ENCODE peak calls at places on chromosome 9, in six cellular contexts. H is activated T-cell treated with anti-CD3 and anti-CD28 coated beads for 1 hour; Q is foreskin fibroblast; F is CD8-positive, alpha-beta memory T cell; N is stimulated activated CD4-positive, alpha-beta T cell treated with anti-CD3 and anti-CD28 coated beads, Interleukin-4, amount 100 ng/mL, for 4 hours; O is suprapubic skin. W is an unnamed sample.

GRCh38 chr9:89992326-89993208 is 387.8 kb downstream of the GADD45G start:
- DNase-seq in F (no peak), O (no peak), Q (no peak), N (no peak), H (no peak), W (no peak)

GRCh38 chr9:69809304-69809863 is 11.2 kb upstream of the CFAP95 start:
- DNase-seq in Q (peak; percentile 59), O (no peak), F (no peak), N (no peak), H (peak; percentile 1), W (no peak)

GRCh38 chr9:84697494-84698114 is 28.1 kb downstream of the NTRK2 start:
- DNase-seq in Q (peak; percentile 52), O (peak; percentile 77), F (peak; percentile 22), H (peak; percentile 2), N (no peak), W (no peak)

GRCh38 chr9:107337676-107338590 is 54.9 kb downstream of the RAD23B start:
- DNase-seq in H (no peak), O (no peak), F (no peak), Q (peak; percentile 76), N (no peak), W (no peak)

GRCh38 chr9:137531099-137531765 is 19.0 kb downstream of the PNPLA7 start:
- DNase-seq in N (no peak), O (no peak), Q (peak; percentile 20), H (no peak), F (no peak), W (no peak)

GRCh38 chr9:94745806-94746540 is 19.5 kb downstream of the AOPEP start:
- DNase-seq in H (no peak), Q (no peak), O (no peak), N (no peak), F (no peak), W (no peak)

GRCh38 chr9:18911714-18912342 is 121.2 kb downstream of the SAXO1 start:
- DNase-seq in O (no peak), N (no peak), F (no peak), H (no peak), Q (no peak), W (no peak)

GRCh38 chr9:84668204-84669007 is 1.1 kb upstream of the NTRK2 start:
- DNase-seq in F (no peak), N (no peak), O (peak; percentile 68), H (no peak), Q (peak; percentile 86), W (no peak)

GRCh38 chr9:133368249-133368881 is 7.5 kb downstream of the SURF4 start:
- DNase-seq in F (no peak), O (no peak), Q (no peak), N (no peak), H (no peak), W (no peak)

GRCh38 chr9:98101868-98102273 is 17.2 kb downstream of the TRIM14 start:
- DNase-seq in N (peak; percentile 77), O (peak; percentile 52), H (peak; percentile 64), F (peak; percentile 72), Q (no peak), W (no peak)

GRCh38 chr9:33354651-33355211 is 47.6 kb downstream of the AQP7 start:
- DNase-seq in H (no peak), O (no peak), Q (no peak), F (no peak), N (no peak), W (no peak)

GRCh38 chr9:125183561-125183960 is 6.0 kb downstream of the PPP6C start:
- DNase-seq in N (no peak), H (no peak), F (no peak), Q (no peak), O (no peak), W (no peak)

GRCh38 chr9:91825422-91825821 is 124.6 kb downstream of the ROR2 start:
- DNase-seq in H (no peak), Q (peak; percentile 81), F (no peak), N (no peak), O (peak; percentile 77), W (no peak)

GRCh38 chr9:132006657-132007370 is 72.9 kb downstream of the MED27 start:
- DNase-seq in F (no peak), Q (peak; percentile 85), H (no peak), N (no peak), O (no peak), W (no peak)

GRCh38 chr9:130446111-130446861 is 1.5 kb downstream of the ASS1 start:
- DNase-seq in O (peak; percentile 86), F (no peak), N (no peak), Q (peak; percentile 99), H (no peak), W (peak; percentile 93)

GRCh38 chr9:87350915-87351314 is 146.8 kb upstream of the DAPK1 start:
- DNase-seq in H (no peak), O (no peak), N (no peak), F (no peak), Q (no peak), W (no peak)

GRCh38 chr9:108662935-108663334 is 192.9 kb downstream of the ACTL7B start:
- DNase-seq in N (no peak), H (no peak), O (no peak), Q (no peak), F (no peak), W (no peak)

GRCh38 chr9:134657666-134658377 is 16.2 kb downstream of the COL5A1 start:
- DNase-seq in Q (no peak), H (no peak), O (no peak), N (no peak), F (no peak), W (no peak)

GRCh38 chr9:127223810-127224177 is 40.8 kb upstream of the GARNL3 start:
- DNase-seq in Q (no peak), O (no peak), H (no peak), N (no peak), F (no peak), W (peak; percentile 86)